ENCODE peak calls at places on chromosomes 13 and 19, in nine cellular contexts. One of them, this sample, is unnamed.

GRCh38 chr19:46603195-46603637 is 2.1 kb downstream of the CALM3 start:
- DNase-seq in tibial nerve: no peak
- DNase-seq in mammary epithelial cell: no peak
- DNase-seq in psoas muscle: no peak
- DNase-seq in pancreas: no peak
- DNase-seq in heart left ventricle: peak; percentile 20
- DNase-seq in colonic mucosa: peak; percentile 85
- DNase-seq in neural progenitor cell: no peak
- DNase-seq in H1: no peak
- DNase-seq in this sample: no peak

GRCh38 chr13:26376430-26376829 is 122.5 kb downstream of the CDK8 start:
- DNase-seq in tibial nerve: no peak
- DNase-seq in mammary epithelial cell: no peak
- DNase-seq in psoas muscle: no peak
- DNase-seq in pancreas: no peak
- DNase-seq in heart left ventricle: no peak
- DNase-seq in colonic mucosa: no peak
- DNase-seq in neural progenitor cell: no peak
- DNase-seq in H1: no peak
- DNase-seq in this sample: no peak

GRCh38 chr19:18502633-18503294 is 19.1 kb downstream of the ELL start:
- DNase-seq in tibial nerve: no peak
- DNase-seq in mammary epithelial cell: no peak
- DNase-seq in psoas muscle: peak; percentile 53
- DNase-seq in pancreas: no peak
- DNase-seq in heart left ventricle: peak; percentile 53
- DNase-seq in colonic mucosa: peak; percentile 52
- DNase-seq in neural progenitor cell: no peak
- DNase-seq in H1: no peak
- DNase-seq in this sample: no peak

GRCh38 chr13:102571075-102571474 is 25.7 kb upstream of the TPP2 start:
- DNase-seq in tibial nerve: no peak
- DNase-seq in mammary epithelial cell: no peak
- DNase-seq in psoas muscle: no peak
- DNase-seq in pancreas: no peak
- DNase-seq in heart left ventricle: no peak
- DNase-seq in colonic mucosa: no peak
- DNase-seq in neural progenitor cell: no peak
- DNase-seq in H1: no peak
- DNase-seq in this sample: no peak

GRCh38 chr13:23867027-23867491 is 22.1 kb downstream of the MIPEP start:
- DNase-seq in tibial nerve: no peak
- DNase-seq in mammary epithelial cell: peak; percentile 24
- DNase-seq in psoas muscle: no peak
- DNase-seq in pancreas: no peak
- DNase-seq in heart left ventricle: no peak
- DNase-seq in colonic mucosa: no peak
- DNase-seq in neural progenitor cell: peak; percentile 18
- DNase-seq in H1: no peak
- DNase-seq in this sample: no peak

GRCh38 chr13:46062190-46062589 is 9.6 kb upstream of the ZC3H13 start:
- DNase-seq in tibial nerve: no peak
- DNase-seq in mammary epithelial cell: peak; percentile 75
- DNase-seq in psoas muscle: no peak
- DNase-seq in pancreas: no peak
- DNase-seq in heart left ventricle: no peak
- DNase-seq in colonic mucosa: no peak
- DNase-seq in neural progenitor cell: no peak
- DNase-seq in H1: no peak
- DNase-seq in this sample: no peak

GRCh38 chr13:112956516-112957294 is 12.3 kb upstream of the MCF2L start:
- DNase-seq in tibial nerve: no peak
- DNase-seq in mammary epithelial cell: no peak
- DNase-seq in psoas muscle: no peak
- DNase-seq in pancreas: peak; percentile 42
- DNase-seq in heart left ventricle: no peak
- DNase-seq in colonic mucosa: no peak
- DNase-seq in neural progenitor cell: peak; percentile 81
- DNase-seq in H1: no peak
- DNase-seq in this sample: no peak

GRCh38 chr19:29040291-29040690 is 172.7 kb downstream of the UQCRFS1 start:
- DNase-seq in tibial nerve: no peak
- DNase-seq in mammary epithelial cell: no peak
- DNase-seq in psoas muscle: peak; percentile 35
- DNase-seq in pancreas: no peak
- DNase-seq in heart left ventricle: no peak
- DNase-seq in colonic mucosa: no peak
- DNase-seq in neural progenitor cell: no peak
- DNase-seq in H1: no peak
- DNase-seq in this sample: no peak

GRCh38 chr13:99385940-99386339 is 78.7 kb upstream of the GPR183 start:
- DNase-seq in tibial nerve: no peak
- DNase-seq in mammary epithelial cell: no peak
- DNase-seq in psoas muscle: no peak
- DNase-seq in pancreas: no peak
- DNase-seq in heart left ventricle: no peak
- DNase-seq in colonic mucosa: no peak
- DNase-seq in neural progenitor cell: no peak
- DNase-seq in H1: no peak
- DNase-seq in this sample: no peak

GRCh38 chr13:99383946-99384345 is 76.7 kb upstream of the GPR183 start:
- DNase-seq in tibial nerve: no peak
- DNase-seq in mammary epithelial cell: no peak
- DNase-seq in psoas muscle: no peak
- DNase-seq in pancreas: no peak
- DNase-seq in heart left ventricle: no peak
- DNase-seq in colonic mucosa: no peak
- DNase-seq in neural progenitor cell: no peak
- DNase-seq in H1: no peak
- DNase-seq in this sample: no peak

GRCh38 chr13:99386495-99386894 is 79.3 kb upstream of the GPR183 start:
- DNase-seq in tibial nerve: no peak
- DNase-seq in mammary epithelial cell: no peak
- DNase-seq in psoas muscle: no peak
- DNase-seq in pancreas: no peak
- DNase-seq in heart left ventricle: no peak
- DNase-seq in colonic mucosa: no peak
- DNase-seq in neural progenitor cell: no peak
- DNase-seq in H1: no peak
- DNase-seq in this sample: no peak

GRCh38 chr13:99384468-99384867 is 77.3 kb upstream of the GPR183 start:
- DNase-seq in tibial nerve: no peak
- DNase-seq in mammary epithelial cell: no peak
- DNase-seq in psoas muscle: no peak
- DNase-seq in pancreas: no peak
- DNase-seq in heart left ventricle: no peak
- DNase-seq in colonic mucosa: no peak
- DNase-seq in neural progenitor cell: no peak
- DNase-seq in H1: no peak
- DNase-seq in this sample: no peak

DNA sequence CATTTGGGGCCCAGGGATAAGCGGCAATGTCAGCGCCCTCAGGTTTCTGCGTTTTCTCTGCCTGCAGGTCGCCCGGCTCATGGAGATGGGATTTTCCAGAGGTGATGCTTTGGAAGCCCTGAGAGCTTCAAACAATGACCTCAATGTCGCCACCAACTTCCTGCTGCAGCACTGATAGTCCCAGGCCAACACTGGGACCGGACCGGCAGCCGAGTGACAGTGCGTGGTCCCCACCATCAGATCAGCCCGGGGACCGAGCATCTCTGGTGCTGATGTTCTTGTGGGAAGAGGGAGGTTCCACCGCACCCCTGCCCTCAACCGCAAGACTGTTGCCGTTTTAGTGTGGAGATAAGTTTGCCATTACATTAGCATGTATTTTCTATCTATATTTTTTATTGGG is 78.0 kb upstream of the GPR183 start:
- DNase-seq in tibial nerve: no peak
- DNase-seq in mammary epithelial cell: no peak
- DNase-seq in psoas muscle: no peak
- DNase-seq in pancreas: no peak
- DNase-seq in heart left ventricle: no peak
- DNase-seq in colonic mucosa: no peak
- DNase-seq in neural progenitor cell: no peak
- DNase-seq in H1: no peak
- DNase-seq in this sample: no peak
- H3K36me3 ChIP-seq in tibial nerve: no peaks in the 10 kb centered on the region
- H3K36me3 ChIP-seq in mammary epithelial cell: no peaks in the 10 kb centered on the region
- H3K36me3 ChIP-seq in psoas muscle: peaks cover 43% of the 10 kb centered on the region
- H3K36me3 ChIP-seq in pancreas: peaks cover 6% of the 10 kb centered on the region
- H3K36me3 ChIP-seq in heart left ventricle: peaks cover 28% of the 10 kb centered on the region
- H3K36me3 ChIP-seq in colonic mucosa: no peaks in the 10 kb centered on the region
- H3K36me3 ChIP-seq in neural progenitor cell: no peaks in the 10 kb centered on the region
- H3K36me3 ChIP-seq in H1: peaks cover 5% of the 10 kb centered on the region
- H3K36me3 ChIP-seq in this sample: peaks cover 23% of the 10 kb centered on the region

GRCh38 chr19:11383706-11384048 is 437 bp downstream of the EPOR start:
- DNase-seq in tibial nerve: no peak
- DNase-seq in mammary epithelial cell: no peak
- DNase-seq in psoas muscle: no peak
- DNase-seq in pancreas: no peak
- DNase-seq in heart left ventricle: no peak
- DNase-seq in colonic mucosa: no peak
- DNase-seq in neural progenitor cell: peak; percentile 41
- DNase-seq in H1: no peak
- DNase-seq in this sample: no peak
- H3K4me3 ChIP-seq in tibial nerve: peak overlapping the region; percentile 28
- H3K4me3 ChIP-seq in mammary epithelial cell: no peak overlapping the region
- H3K4me3 ChIP-seq in psoas muscle: peak overlapping the region; percentile 53
- H3K4me3 ChIP-seq in pancreas: peak overlapping the region; percentile 23
- H3K4me3 ChIP-seq in heart left ventricle: peak overlapping the region; percentile 62
- H3K4me3 ChIP-seq in colonic mucosa: peak overlapping the region; percentile 37
- H3K4me3 ChIP-seq in neural progenitor cell: peak overlapping the region; percentile 51
- H3K4me3 ChIP-seq in H1: peak overlapping the region; percentile 61
- H3K4me3 ChIP-seq in this sample: peak overlapping the region; percentile 45

GRCh38 chr19:15402411-15403150 is 16.2 kb downstream of the AKAP8L start:
- DNase-seq in tibial nerve: no peak
- DNase-seq in mammary epithelial cell: no peak
- DNase-seq in psoas muscle: no peak
- DNase-seq in pancreas: no peak
- DNase-seq in heart left ventricle: no peak
- DNase-seq in colonic mucosa: no peak
- DNase-seq in neural progenitor cell: no peak
- DNase-seq in H1: no peak
- DNase-seq in this sample: no peak

GRCh38 chr19:15404097-15404779 is 14.6 kb downstream of the AKAP8L start:
- DNase-seq in tibial nerve: no peak
- DNase-seq in mammary epithelial cell: no peak
- DNase-seq in psoas muscle: no peak
- DNase-seq in pancreas: no peak
- DNase-seq in heart left ventricle: no peak
- DNase-seq in colonic mucosa: no peak
- DNase-seq in neural progenitor cell: no peak
- DNase-seq in H1: no peak
- DNase-seq in this sample: no peak

GRCh38 chr19:15401397-15401710 is 17.4 kb downstream of the AKAP8L start:
- DNase-seq in tibial nerve: no peak
- DNase-seq in mammary epithelial cell: no peak
- DNase-seq in psoas muscle: no peak
- DNase-seq in pancreas: no peak
- DNase-seq in heart left ventricle: no peak
- DNase-seq in colonic mucosa: no peak
- DNase-seq in neural progenitor cell: no peak
- DNase-seq in H1: no peak
- DNase-seq in this sample: no peak

GRCh38 chr19:15404780-15405211 is 14.0 kb downstream of the AKAP8L start:
- DNase-seq in tibial nerve: no peak
- DNase-seq in mammary epithelial cell: no peak
- DNase-seq in psoas muscle: no peak
- DNase-seq in pancreas: no peak
- DNase-seq in heart left ventricle: no peak
- DNase-seq in colonic mucosa: no peak
- DNase-seq in neural progenitor cell: no peak
- DNase-seq in H1: no peak
- DNase-seq in this sample: no peak

DNA sequence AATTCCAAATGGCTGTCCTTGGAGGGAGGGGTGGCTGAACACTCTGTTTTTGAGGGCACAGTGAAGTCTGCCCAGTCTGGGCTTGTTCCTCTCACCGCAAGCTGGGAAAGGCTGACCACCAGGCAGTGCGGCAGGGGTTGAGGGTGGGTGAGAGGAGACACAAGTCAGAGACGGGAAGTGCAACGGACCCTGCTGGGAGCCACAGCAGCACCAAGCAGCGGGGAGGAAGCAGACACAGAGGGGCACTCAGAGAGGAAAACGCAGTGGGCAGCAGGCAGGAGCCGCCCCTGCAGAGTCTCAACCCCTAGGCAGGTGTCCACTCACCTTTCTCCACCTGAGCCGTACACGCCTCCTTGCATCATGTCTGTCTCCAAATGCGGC is 15.6 kb downstream of the AKAP8L start:
- DNase-seq in tibial nerve: no peak
- DNase-seq in mammary epithelial cell: no peak
- DNase-seq in psoas muscle: no peak
- DNase-seq in pancreas: no peak
- DNase-seq in heart left ventricle: no peak
- DNase-seq in colonic mucosa: no peak
- DNase-seq in neural progenitor cell: no peak
- DNase-seq in H1: no peak
- DNase-seq in this sample: no peak
- H3K36me3 ChIP-seq in tibial nerve: peaks cover 10% of the 10 kb centered on the region
- H3K36me3 ChIP-seq in mammary epithelial cell: peaks cover 22% of the 10 kb centered on the region
- H3K36me3 ChIP-seq in psoas muscle: peaks cover 46% of the 10 kb centered on the region
- H3K36me3 ChIP-seq in pancreas: peaks cover 23% of the 10 kb centered on the region
- H3K36me3 ChIP-seq in heart left ventricle: peaks cover 54% of the 10 kb centered on the region
- H3K36me3 ChIP-seq in colonic mucosa: peaks cover 24% of the 10 kb centered on the region
- H3K36me3 ChIP-seq in neural progenitor cell: peaks cover 7% of the 10 kb centered on the region
- H3K36me3 ChIP-seq in H1: peaks cover 37% of the 10 kb centered on the region
- H3K36me3 ChIP-seq in this sample: peaks cover 9% of the 10 kb centered on the region

GRCh38 chr13:72535076-72535475 is 192.4 kb downstream of the MZT1 start:
- DNase-seq in tibial nerve: no peak
- DNase-seq in mammary epithelial cell: no peak
- DNase-seq in psoas muscle: no peak
- DNase-seq in pancreas: no peak
- DNase-seq in heart left ventricle: no peak
- DNase-seq in colonic mucosa: no peak
- DNase-seq in neural progenitor cell: peak; percentile 63
- DNase-seq in H1: no peak
- DNase-seq in this sample: no peak

GRCh38 chr13:72539925-72540324 is 187.5 kb downstream of the MZT1 start:
- DNase-seq in tibial nerve: no peak
- DNase-seq in mammary epithelial cell: no peak
- DNase-seq in psoas muscle: no peak
- DNase-seq in pancreas: no peak
- DNase-seq in heart left ventricle: no peak
- DNase-seq in colonic mucosa: no peak
- DNase-seq in neural progenitor cell: no peak
- DNase-seq in H1: no peak
- DNase-seq in this sample: no peak

GRCh38 chr13:72536668-72537399 is 190.6 kb downstream of the MZT1 start:
- DNase-seq in tibial nerve: no peak
- DNase-seq in mammary epithelial cell: no peak
- DNase-seq in psoas muscle: no peak
- DNase-seq in pancreas: peak; percentile 49
- DNase-seq in heart left ventricle: no peak
- DNase-seq in colonic mucosa: peak; percentile 36
- DNase-seq in neural progenitor cell: no peak
- DNase-seq in H1: no peak
- DNase-seq in this sample: no peak

GRCh38 chr13:72537782-72538181 is 189.6 kb downstream of the MZT1 start:
- DNase-seq in tibial nerve: no peak
- DNase-seq in mammary epithelial cell: no peak
- DNase-seq in psoas muscle: no peak
- DNase-seq in pancreas: no peak
- DNase-seq in heart left ventricle: no peak
- DNase-seq in colonic mucosa: no peak
- DNase-seq in neural progenitor cell: no peak
- DNase-seq in H1: no peak
- DNase-seq in this sample: no peak

GRCh38 chr13:72537400-72537780 is 190.0 kb downstream of the MZT1 start:
- DNase-seq in tibial nerve: no peak
- DNase-seq in mammary epithelial cell: no peak
- DNase-seq in psoas muscle: no peak
- DNase-seq in pancreas: no peak
- DNase-seq in heart left ventricle: no peak
- DNase-seq in colonic mucosa: no peak
- DNase-seq in neural progenitor cell: no peak
- DNase-seq in H1: no peak
- DNase-seq in this sample: no peak
- H3K4me3 ChIP-seq in tibial nerve: no peak overlapping the region
- H3K4me3 ChIP-seq in mammary epithelial cell: no peak overlapping the region
- H3K4me3 ChIP-seq in psoas muscle: no peak overlapping the region
- H3K4me3 ChIP-seq in pancreas: no peak overlapping the region
- H3K4me3 ChIP-seq in heart left ventricle: peak overlapping the region; percentile 32
- H3K4me3 ChIP-seq in colonic mucosa: no peak overlapping the region
- H3K4me3 ChIP-seq in neural progenitor cell: no peak overlapping the region
- H3K4me3 ChIP-seq in H1: no peak overlapping the region
- H3K4me3 ChIP-seq in this sample: no peak overlapping the region